ENCODE peak calls at places on chromosome 7, in nine cellular contexts. One of them, this sample, is unnamed.

GRCh38 chr7:37534893-37535610 is 86.4 kb upstream of the ELMO1 start:
- DNase-seq in activated CD4-positive, CD25-positive, alpha-beta regulatory T cell treated with anti-CD3 and anti-CD28 coated beads, Interleukin-2, amount 50 U/mL, for 16 hours: no peak
- DNase-seq in NCI-H1105 treated with DMSO at 0.1 percent for 48 hours: peak
- DNase-seq in kidney glomerular epithelial cell: no peak
- DNase-seq in T-helper 9 cell: no peak
- DNase-seq in BJ: no peak
- DNase-seq in GM10248: no peak
- DNase-seq in Calu3: no peak
- DNase-seq in activated CD4-positive, alpha-beta T cell treated with anti-CD3 and anti-CD28 coated beads, Interleukin-2, amount 50 U/mL, for 1 hour: no peak
- DNase-seq in this sample: no peak

GRCh38 chr7:114620208-114620607 is 205.6 kb downstream of the FOXP2 start:
- DNase-seq in activated CD4-positive, CD25-positive, alpha-beta regulatory T cell treated with anti-CD3 and anti-CD28 coated beads, Interleukin-2, amount 50 U/mL, for 16 hours: no peak
- DNase-seq in NCI-H1105 treated with DMSO at 0.1 percent for 48 hours: no peak
- DNase-seq in kidney glomerular epithelial cell: no peak
- DNase-seq in T-helper 9 cell: no peak
- DNase-seq in BJ: no peak
- DNase-seq in GM10248: no peak
- DNase-seq in Calu3: no peak
- DNase-seq in activated CD4-positive, alpha-beta T cell treated with anti-CD3 and anti-CD28 coated beads, Interleukin-2, amount 50 U/mL, for 1 hour: no peak
- DNase-seq in this sample: no peak

GRCh38 chr7:28088032-28088431 is 92.6 kb downstream of the JAZF1 start:
- DNase-seq in activated CD4-positive, CD25-positive, alpha-beta regulatory T cell treated with anti-CD3 and anti-CD28 coated beads, Interleukin-2, amount 50 U/mL, for 16 hours: no peak
- DNase-seq in NCI-H1105 treated with DMSO at 0.1 percent for 48 hours: no peak
- DNase-seq in kidney glomerular epithelial cell: no peak
- DNase-seq in T-helper 9 cell: no peak
- DNase-seq in BJ: no peak
- DNase-seq in GM10248: no peak
- DNase-seq in Calu3: no peak
- DNase-seq in activated CD4-positive, alpha-beta T cell treated with anti-CD3 and anti-CD28 coated beads, Interleukin-2, amount 50 U/mL, for 1 hour: no peak
- DNase-seq in this sample: no peak

GRCh38 chr7:31192996-31193395 is 140.9 kb downstream of the ADCYAP1R1 start:
- DNase-seq in activated CD4-positive, CD25-positive, alpha-beta regulatory T cell treated with anti-CD3 and anti-CD28 coated beads, Interleukin-2, amount 50 U/mL, for 16 hours: no peak
- DNase-seq in NCI-H1105 treated with DMSO at 0.1 percent for 48 hours: peak
- DNase-seq in kidney glomerular epithelial cell: peak
- DNase-seq in T-helper 9 cell: no peak
- DNase-seq in BJ: no peak
- DNase-seq in GM10248: peak
- DNase-seq in Calu3: peak
- DNase-seq in activated CD4-positive, alpha-beta T cell treated with anti-CD3 and anti-CD28 coated beads, Interleukin-2, amount 50 U/mL, for 1 hour: no peak
- DNase-seq in this sample: no peak

GRCh38 chr7:77657427-77658331 is 38.6 kb upstream of the RSBN1L start:
- DNase-seq in activated CD4-positive, CD25-positive, alpha-beta regulatory T cell treated with anti-CD3 and anti-CD28 coated beads, Interleukin-2, amount 50 U/mL, for 16 hours: no peak
- DNase-seq in NCI-H1105 treated with DMSO at 0.1 percent for 48 hours: peak
- DNase-seq in kidney glomerular epithelial cell: peak
- DNase-seq in T-helper 9 cell: no peak
- DNase-seq in BJ: no peak
- DNase-seq in GM10248: peak
- DNase-seq in Calu3: peak
- DNase-seq in activated CD4-positive, alpha-beta T cell treated with anti-CD3 and anti-CD28 coated beads, Interleukin-2, amount 50 U/mL, for 1 hour: no peak
- DNase-seq in this sample: peak

GRCh38 chr7:68205826-68206225 is 1209.2 kb downstream of the TYW1 start:
- DNase-seq in activated CD4-positive, CD25-positive, alpha-beta regulatory T cell treated with anti-CD3 and anti-CD28 coated beads, Interleukin-2, amount 50 U/mL, for 16 hours: no peak
- DNase-seq in NCI-H1105 treated with DMSO at 0.1 percent for 48 hours: no peak
- DNase-seq in kidney glomerular epithelial cell: no peak
- DNase-seq in T-helper 9 cell: no peak
- DNase-seq in BJ: no peak
- DNase-seq in GM10248: no peak
- DNase-seq in Calu3: no peak
- DNase-seq in activated CD4-positive, alpha-beta T cell treated with anti-CD3 and anti-CD28 coated beads, Interleukin-2, amount 50 U/mL, for 1 hour: no peak
- DNase-seq in this sample: no peak

GRCh38 chr7:114303301-114303700 is 111.3 kb upstream of the FOXP2 start:
- DNase-seq in activated CD4-positive, CD25-positive, alpha-beta regulatory T cell treated with anti-CD3 and anti-CD28 coated beads, Interleukin-2, amount 50 U/mL, for 16 hours: no peak
- DNase-seq in NCI-H1105 treated with DMSO at 0.1 percent for 48 hours: no peak
- DNase-seq in kidney glomerular epithelial cell: peak
- DNase-seq in T-helper 9 cell: no peak
- DNase-seq in BJ: no peak
- DNase-seq in GM10248: no peak
- DNase-seq in Calu3: no peak
- DNase-seq in activated CD4-positive, alpha-beta T cell treated with anti-CD3 and anti-CD28 coated beads, Interleukin-2, amount 50 U/mL, for 1 hour: no peak
- DNase-seq in this sample: no peak

GRCh38 chr7:150848111-150848510 is 4.2 kb upstream of the AOC1 start:
- DNase-seq in activated CD4-positive, CD25-positive, alpha-beta regulatory T cell treated with anti-CD3 and anti-CD28 coated beads, Interleukin-2, amount 50 U/mL, for 16 hours: no peak
- DNase-seq in NCI-H1105 treated with DMSO at 0.1 percent for 48 hours: no peak
- DNase-seq in kidney glomerular epithelial cell: no peak
- DNase-seq in T-helper 9 cell: no peak
- DNase-seq in BJ: no peak
- DNase-seq in GM10248: no peak
- DNase-seq in Calu3: no peak
- DNase-seq in activated CD4-positive, alpha-beta T cell treated with anti-CD3 and anti-CD28 coated beads, Interleukin-2, amount 50 U/mL, for 1 hour: no peak
- DNase-seq in this sample: no peak

GRCh38 chr7:79927116-79927515 is 207.5 kb upstream of the GNAI1 start:
- DNase-seq in activated CD4-positive, CD25-positive, alpha-beta regulatory T cell treated with anti-CD3 and anti-CD28 coated beads, Interleukin-2, amount 50 U/mL, for 16 hours: no peak
- DNase-seq in NCI-H1105 treated with DMSO at 0.1 percent for 48 hours: no peak
- DNase-seq in kidney glomerular epithelial cell: no peak
- DNase-seq in T-helper 9 cell: no peak
- DNase-seq in BJ: no peak
- DNase-seq in GM10248: no peak
- DNase-seq in Calu3: no peak
- DNase-seq in activated CD4-positive, alpha-beta T cell treated with anti-CD3 and anti-CD28 coated beads, Interleukin-2, amount 50 U/mL, for 1 hour: no peak
- DNase-seq in this sample: no peak

GRCh38 chr7:81484266-81484665 is 285.6 kb downstream of the HGF start:
- DNase-seq in activated CD4-positive, CD25-positive, alpha-beta regulatory T cell treated with anti-CD3 and anti-CD28 coated beads, Interleukin-2, amount 50 U/mL, for 16 hours: no peak
- DNase-seq in NCI-H1105 treated with DMSO at 0.1 percent for 48 hours: no peak
- DNase-seq in kidney glomerular epithelial cell: peak
- DNase-seq in T-helper 9 cell: no peak
- DNase-seq in BJ: peak
- DNase-seq in GM10248: no peak
- DNase-seq in Calu3: no peak
- DNase-seq in activated CD4-positive, alpha-beta T cell treated with anti-CD3 and anti-CD28 coated beads, Interleukin-2, amount 50 U/mL, for 1 hour: no peak
- DNase-seq in this sample: no peak

GRCh38 chr7:21028186-21028989 is 241.7 kb upstream of the SP8 start:
- DNase-seq in activated CD4-positive, CD25-positive, alpha-beta regulatory T cell treated with anti-CD3 and anti-CD28 coated beads, Interleukin-2, amount 50 U/mL, for 16 hours: no peak
- DNase-seq in NCI-H1105 treated with DMSO at 0.1 percent for 48 hours: peak
- DNase-seq in kidney glomerular epithelial cell: peak
- DNase-seq in T-helper 9 cell: no peak
- DNase-seq in BJ: no peak
- DNase-seq in GM10248: no peak
- DNase-seq in Calu3: no peak
- DNase-seq in activated CD4-positive, alpha-beta T cell treated with anti-CD3 and anti-CD28 coated beads, Interleukin-2, amount 50 U/mL, for 1 hour: no peak
- DNase-seq in this sample: no peak

GRCh38 chr7:115638853-115639252 is 391.7 kb downstream of the TFEC start:
- DNase-seq in activated CD4-positive, CD25-positive, alpha-beta regulatory T cell treated with anti-CD3 and anti-CD28 coated beads, Interleukin-2, amount 50 U/mL, for 16 hours: no peak
- DNase-seq in NCI-H1105 treated with DMSO at 0.1 percent for 48 hours: no peak
- DNase-seq in kidney glomerular epithelial cell: no peak
- DNase-seq in T-helper 9 cell: no peak
- DNase-seq in BJ: no peak
- DNase-seq in GM10248: no peak
- DNase-seq in Calu3: no peak
- DNase-seq in activated CD4-positive, alpha-beta T cell treated with anti-CD3 and anti-CD28 coated beads, Interleukin-2, amount 50 U/mL, for 1 hour: no peak
- DNase-seq in this sample: no peak

GRCh38 chr7:79936281-79936983 is 198.2 kb upstream of the GNAI1 start:
- DNase-seq in activated CD4-positive, CD25-positive, alpha-beta regulatory T cell treated with anti-CD3 and anti-CD28 coated beads, Interleukin-2, amount 50 U/mL, for 16 hours: no peak
- DNase-seq in NCI-H1105 treated with DMSO at 0.1 percent for 48 hours: peak
- DNase-seq in kidney glomerular epithelial cell: no peak
- DNase-seq in T-helper 9 cell: no peak
- DNase-seq in BJ: no peak
- DNase-seq in GM10248: no peak
- DNase-seq in Calu3: no peak
- DNase-seq in activated CD4-positive, alpha-beta T cell treated with anti-CD3 and anti-CD28 coated beads, Interleukin-2, amount 50 U/mL, for 1 hour: no peak
- DNase-seq in this sample: no peak

GRCh38 chr7:11786186-11786585 is 45.8 kb downstream of the THSD7A start:
- DNase-seq in activated CD4-positive, CD25-positive, alpha-beta regulatory T cell treated with anti-CD3 and anti-CD28 coated beads, Interleukin-2, amount 50 U/mL, for 16 hours: no peak
- DNase-seq in NCI-H1105 treated with DMSO at 0.1 percent for 48 hours: no peak
- DNase-seq in kidney glomerular epithelial cell: peak
- DNase-seq in T-helper 9 cell: no peak
- DNase-seq in BJ: no peak
- DNase-seq in GM10248: no peak
- DNase-seq in Calu3: peak
- DNase-seq in activated CD4-positive, alpha-beta T cell treated with anti-CD3 and anti-CD28 coated beads, Interleukin-2, amount 50 U/mL, for 1 hour: no peak
- DNase-seq in this sample: no peak

GRCh38 chr7:142413280-142414000 is 155.6 kb upstream of the PRSS58 start:
- DNase-seq in activated CD4-positive, CD25-positive, alpha-beta regulatory T cell treated with anti-CD3 and anti-CD28 coated beads, Interleukin-2, amount 50 U/mL, for 16 hours: no peak
- DNase-seq in NCI-H1105 treated with DMSO at 0.1 percent for 48 hours: no peak
- DNase-seq in kidney glomerular epithelial cell: no peak
- DNase-seq in T-helper 9 cell: no peak
- DNase-seq in BJ: no peak
- DNase-seq in GM10248: no peak
- DNase-seq in Calu3: no peak
- DNase-seq in activated CD4-positive, alpha-beta T cell treated with anti-CD3 and anti-CD28 coated beads, Interleukin-2, amount 50 U/mL, for 1 hour: no peak
- DNase-seq in this sample: no peak

GRCh38 chr7:51301806-51302205 is 14.8 kb downstream of the COBL start:
- DNase-seq in activated CD4-positive, CD25-positive, alpha-beta regulatory T cell treated with anti-CD3 and anti-CD28 coated beads, Interleukin-2, amount 50 U/mL, for 16 hours: no peak
- DNase-seq in NCI-H1105 treated with DMSO at 0.1 percent for 48 hours: no peak
- DNase-seq in kidney glomerular epithelial cell: no peak
- DNase-seq in T-helper 9 cell: no peak
- DNase-seq in BJ: no peak
- DNase-seq in GM10248: no peak
- DNase-seq in Calu3: no peak
- DNase-seq in activated CD4-positive, alpha-beta T cell treated with anti-CD3 and anti-CD28 coated beads, Interleukin-2, amount 50 U/mL, for 1 hour: no peak
- DNase-seq in this sample: no peak

GRCh38 chr7:125467996-125468854 is 538.6 kb upstream of the POT1 start:
- DNase-seq in activated CD4-positive, CD25-positive, alpha-beta regulatory T cell treated with anti-CD3 and anti-CD28 coated beads, Interleukin-2, amount 50 U/mL, for 16 hours: no peak
- DNase-seq in NCI-H1105 treated with DMSO at 0.1 percent for 48 hours: no peak
- DNase-seq in kidney glomerular epithelial cell: no peak
- DNase-seq in T-helper 9 cell: no peak
- DNase-seq in BJ: no peak
- DNase-seq in GM10248: no peak
- DNase-seq in Calu3: no peak
- DNase-seq in activated CD4-positive, alpha-beta T cell treated with anti-CD3 and anti-CD28 coated beads, Interleukin-2, amount 50 U/mL, for 1 hour: no peak
- DNase-seq in this sample: no peak

GRCh38 chr7:128814496-128814895 is 15.7 kb upstream of the FLNC start:
- DNase-seq in activated CD4-positive, CD25-positive, alpha-beta regulatory T cell treated with anti-CD3 and anti-CD28 coated beads, Interleukin-2, amount 50 U/mL, for 16 hours: no peak
- DNase-seq in NCI-H1105 treated with DMSO at 0.1 percent for 48 hours: no peak
- DNase-seq in kidney glomerular epithelial cell: no peak
- DNase-seq in T-helper 9 cell: no peak
- DNase-seq in BJ: no peak
- DNase-seq in GM10248: no peak
- DNase-seq in Calu3: no peak
- DNase-seq in activated CD4-positive, alpha-beta T cell treated with anti-CD3 and anti-CD28 coated beads, Interleukin-2, amount 50 U/mL, for 1 hour: no peak
- DNase-seq in this sample: no peak

GRCh38 chr7:146449625-146450024 is 333.0 kb downstream of the CNTNAP2 start:
- DNase-seq in activated CD4-positive, CD25-positive, alpha-beta regulatory T cell treated with anti-CD3 and anti-CD28 coated beads, Interleukin-2, amount 50 U/mL, for 16 hours: no peak
- DNase-seq in NCI-H1105 treated with DMSO at 0.1 percent for 48 hours: no peak
- DNase-seq in kidney glomerular epithelial cell: no peak
- DNase-seq in T-helper 9 cell: no peak
- DNase-seq in BJ: no peak
- DNase-seq in GM10248: no peak
- DNase-seq in Calu3: no peak
- DNase-seq in activated CD4-positive, alpha-beta T cell treated with anti-CD3 and anti-CD28 coated beads, Interleukin-2, amount 50 U/mL, for 1 hour: no peak
- DNase-seq in this sample: no peak

GRCh38 chr7:137687556-137688280 is 159.1 kb downstream of the DGKI start:
- DNase-seq in activated CD4-positive, CD25-positive, alpha-beta regulatory T cell treated with anti-CD3 and anti-CD28 coated beads, Interleukin-2, amount 50 U/mL, for 16 hours: no peak
- DNase-seq in NCI-H1105 treated with DMSO at 0.1 percent for 48 hours: no peak
- DNase-seq in kidney glomerular epithelial cell: peak
- DNase-seq in T-helper 9 cell: no peak
- DNase-seq in BJ: peak
- DNase-seq in GM10248: no peak
- DNase-seq in Calu3: no peak
- DNase-seq in activated CD4-positive, alpha-beta T cell treated with anti-CD3 and anti-CD28 coated beads, Interleukin-2, amount 50 U/mL, for 1 hour: no peak
- DNase-seq in this sample: no peak

GRCh38 chr7:13414661-13415105 is 574.8 kb downstream of the ETV1 start:
- DNase-seq in activated CD4-positive, CD25-positive, alpha-beta regulatory T cell treated with anti-CD3 and anti-CD28 coated beads, Interleukin-2, amount 50 U/mL, for 16 hours: no peak
- DNase-seq in NCI-H1105 treated with DMSO at 0.1 percent for 48 hours: no peak
- DNase-seq in kidney glomerular epithelial cell: peak
- DNase-seq in T-helper 9 cell: no peak
- DNase-seq in BJ: no peak
- DNase-seq in GM10248: no peak
- DNase-seq in Calu3: peak
- DNase-seq in activated CD4-positive, alpha-beta T cell treated with anti-CD3 and anti-CD28 coated beads, Interleukin-2, amount 50 U/mL, for 1 hour: no peak
- DNase-seq in this sample: no peak